ENCODE peak calls at places on chromosomes 5 and 9, in six cellular contexts. One of them, this sample, is unnamed.

GRCh38 chr5:125081101-125081500 is 334.7 kb upstream of the ZNF608 start:
- DNase-seq in GM10248: no peak
- DNase-seq in Peyer's patch: no peak
- DNase-seq in ELR: no peak
- DNase-seq in cardiac muscle cell: no peak
- DNase-seq in GM12891: no peak
- DNase-seq in this sample: no peak

GRCh38 chr5:67431191-67431590 is 234.6 kb upstream of the CD180 start:
- DNase-seq in GM10248: no peak
- DNase-seq in Peyer's patch: no peak
- DNase-seq in ELR: no peak
- DNase-seq in cardiac muscle cell: no peak
- DNase-seq in GM12891: no peak
- DNase-seq in this sample: no peak

GRCh38 chr5:17182966-17183365 is 34.5 kb upstream of the BASP1 start:
- DNase-seq in GM10248: no peak
- DNase-seq in Peyer's patch: no peak
- DNase-seq in ELR: peak
- DNase-seq in cardiac muscle cell: no peak
- DNase-seq in GM12891: no peak
- DNase-seq in this sample: no peak

GRCh38 chr5:153938131-153938842 is 100.4 kb downstream of the FAM114A2 start:
- DNase-seq in GM10248: no peak
- DNase-seq in Peyer's patch: no peak
- DNase-seq in ELR: no peak
- DNase-seq in cardiac muscle cell: no peak
- DNase-seq in GM12891: no peak
- DNase-seq in this sample: no peak

GRCh38 chr5:131749138-131749537 is 47.7 kb downstream of the FNIP1 start:
- DNase-seq in GM10248: no peak
- DNase-seq in Peyer's patch: no peak
- DNase-seq in ELR: peak
- DNase-seq in cardiac muscle cell: no peak
- DNase-seq in GM12891: no peak
- DNase-seq in this sample: no peak

GRCh38 chr9:105879181-105879580 is 184.8 kb downstream of the TMEM38B start:
- DNase-seq in GM10248: no peak
- DNase-seq in Peyer's patch: no peak
- DNase-seq in ELR: no peak
- DNase-seq in cardiac muscle cell: no peak
- DNase-seq in GM12891: no peak
- DNase-seq in this sample: no peak

GRCh38 chr9:86098793-86099694 is at the start of gene GOLM1:
- DNase-seq in GM10248: peak
- DNase-seq in Peyer's patch: no peak
- DNase-seq in ELR: peak
- DNase-seq in cardiac muscle cell: peak
- DNase-seq in GM12891: peak
- DNase-seq in this sample: peak

GRCh38 chr9:134944351-134944802 is 26.7 kb upstream of the FCN1 start:
- DNase-seq in GM10248: no peak
- DNase-seq in Peyer's patch: no peak
- DNase-seq in ELR: no peak
- DNase-seq in cardiac muscle cell: peak
- DNase-seq in GM12891: no peak
- DNase-seq in this sample: no peak

GRCh38 chr5:67272453-67273130 is 76.0 kb upstream of the CD180 start:
- DNase-seq in GM10248: no peak
- DNase-seq in Peyer's patch: no peak
- DNase-seq in ELR: no peak
- DNase-seq in cardiac muscle cell: no peak
- DNase-seq in GM12891: no peak
- DNase-seq in this sample: no peak